ENCODE peak calls at places on chromosomes 12 and 14, in five cellular contexts. F is fibroblast of lung; Z is choroid plexus epithelial cell; C is lung; M is naive thymus-derived CD8-positive, alpha-beta T cell. L is an unnamed sample.

GRCh38 chr14:86038401-86038985 is 508.5 kb downstream of the FLRT2 start:
- DNase-seq in C (peak; percentile 32), Z (peak; percentile 88), M (peak; percentile 14), F (peak; percentile 33), L (peak; percentile 6)

GRCh38 chr12:21551811-21552469 is 25.8 kb downstream of the SPX start:
- DNase-seq in Z (peak; percentile 44), C (no peak), M (no peak), F (no peak), L (no peak)

GRCh38 chr12:12156116-12156515 is 85.4 kb downstream of the BCL2L14 start:
- DNase-seq in Z (no peak), F (no peak), M (no peak), C (no peak), L (no peak)

GRCh38 chr12:106980944-106981343 is 6.0 kb downstream of the MTERF2 start:
- DNase-seq in F (peak; percentile 34), M (no peak), C (no peak), Z (peak; percentile 77), L (no peak)

GRCh38 chr12:106149096-106149784 is 10.5 kb upstream of the NUAK1 start:
- DNase-seq in C (no peak), F (no peak), Z (peak; percentile 61), M (no peak), L (no peak)

GRCh38 chr12:71638499-71638898 is 25.1 kb downstream of the ZFC3H1 start:
- DNase-seq in C (no peak), Z (no peak), M (no peak), F (no peak), L (no peak)

GRCh38 chr12:49877066-49877465 is 26.6 kb downstream of the FAIM2 start:
- DNase-seq in C (no peak), M (no peak), Z (no peak), F (no peak), L (no peak)

GRCh38 chr12:24909667-24910066 is 39.2 kb downstream of the BCAT1 start:
- DNase-seq in C (peak; percentile 42), F (peak; percentile 95), M (no peak), Z (peak; percentile 92), L (no peak)

GRCh38 chr14:24132061-24132685 is 1.7 kb downstream of the FITM1 start:
- DNase-seq in F (no peak), C (no peak), Z (no peak), M (peak; percentile 32), L (no peak)

GRCh38 chr12:49806877-49807276 is 21.3 kb downstream of the NCKAP5L start:
- DNase-seq in Z (no peak), M (no peak), F (no peak), C (no peak), L (no peak)

GRCh38 chr12:120971299-120972180 is 6.8 kb upstream of the HNF1A start:
- DNase-seq in F (peak; percentile 46), C (no peak), Z (peak; percentile 79), M (peak; percentile 38), L (peak; percentile 51)

GRCh38 chr14:22837059-22837749 is 819 bp downstream of the MMP14 start:
- DNase-seq in Z (peak; percentile 57), F (peak; percentile 55), M (peak; percentile 16), C (no peak), L (no peak)

GRCh38 chr12:130053641-130054040 is 108.6 kb upstream of the FZD10 start:
- DNase-seq in C (no peak), F (no peak), M (no peak), Z (no peak), L (no peak)

GRCh38 chr12:48110691-48111315 is 4.9 kb upstream of the SENP1 start:
- DNase-seq in Z (no peak), M (no peak), C (peak; percentile 60), F (no peak), L (no peak)

GRCh38 chr12:95204141-95204866 is 13.0 kb downstream of the FGD6 start:
- DNase-seq in Z (peak; percentile 94), M (no peak), F (peak; percentile 95), C (peak; percentile 38), L (no peak)

GRCh38 chr12:108734200-108734906 is 3.0 kb upstream of the CORO1C start:
- DNase-seq in M (no peak), F (peak; percentile 96), Z (peak; percentile 79), C (no peak), L (no peak)

GRCh38 chr14:50037837-50038236 is 78.5 kb downstream of the VCPKMT start:
- DNase-seq in M (no peak), Z (no peak), C (no peak), F (no peak), L (no peak)

GRCh38 chr12:12097821-12098688 is 27.3 kb downstream of the BCL2L14 start:
- DNase-seq in C (no peak), M (no peak), F (peak; percentile 61), Z (no peak), L (no peak)

GRCh38 chr14:55092326-55092725 is 36.7 kb upstream of the LGALS3 start:
- DNase-seq in M (no peak), C (no peak), F (no peak), Z (no peak), L (no peak)

GRCh38 chr12:111636209-111636928 is 37.3 kb upstream of the ATXN2 start:
- DNase-seq in C (peak; percentile 36), F (peak; percentile 82), M (no peak), Z (peak; percentile 70), L (no peak)

GRCh38 chr14:63770187-63770807 is 42.4 kb upstream of the SGPP1 start:
- DNase-seq in C (peak; percentile 40), M (peak; percentile 52), F (peak; percentile 41), Z (peak; percentile 81), L (peak; percentile 48)

GRCh38 chr12:105162174-105162573 is 54.6 kb downstream of the WASHC4 start:
- DNase-seq in F (no peak), M (no peak), C (no peak), Z (no peak), L (no peak)

GRCh38 chr12:553216-554000 is 93.7 kb downstream of the B4GALNT3 start:
- DNase-seq in F (no peak), Z (no peak), C (no peak), M (peak; percentile 38), L (no peak)

L was measured in effector memory CD8-positive, alpha-beta T cell.